ENCODE peak calls at places on chromosomes 13 and 19, in six cellular contexts. One of them, this sample, is unnamed.
A peak's percentile ranks its signal among the peaks of the same experiment; 100 is the strongest.

GRCh38 chr19:58046856-58047255 is 12.2 kb upstream of the ZNF135 start:
- DNase-seq in H9: no peak
- DNase-seq in lower leg skin: no peak
- DNase-seq in RWPE1: no peak
- DNase-seq in GM20000: no peak
- DNase-seq in tibial artery: no peak
- DNase-seq in this sample: no peak

GRCh38 chr19:2561895-2562294 is 86.0 kb downstream of the GADD45B start:
- DNase-seq in H9: no peak
- DNase-seq in lower leg skin: no peak
- DNase-seq in RWPE1: no peak
- DNase-seq in GM20000: peak; percentile 87
- DNase-seq in tibial artery: no peak
- DNase-seq in this sample: no peak

GRCh38 chr19:50551034-50551712 is 17.1 kb downstream of the LRRC4B start:
- DNase-seq in H9: no peak
- DNase-seq in lower leg skin: no peak
- DNase-seq in RWPE1: no peak
- DNase-seq in GM20000: no peak
- DNase-seq in tibial artery: no peak
- DNase-seq in this sample: peak; percentile 48

GRCh38 chr13:43877788-43878187 is 1.8 kb downstream of the CCDC122 start:
- DNase-seq in H9: no peak
- DNase-seq in lower leg skin: no peak
- DNase-seq in RWPE1: no peak
- DNase-seq in GM20000: no peak
- DNase-seq in tibial artery: no peak
- DNase-seq in this sample: no peak

GRCh38 chr13:97434417-97435296 is 688 bp downstream of the RAP2A start:
- DNase-seq in H9: peak; percentile 44
- DNase-seq in lower leg skin: peak; percentile 40
- DNase-seq in RWPE1: no peak
- DNase-seq in GM20000: no peak
- DNase-seq in tibial artery: peak; percentile 81
- DNase-seq in this sample: peak; percentile 56

GRCh38 chr13:29454931-29455481 is 140.5 kb downstream of the SLC7A1 start:
- DNase-seq in H9: peak; percentile 62
- DNase-seq in lower leg skin: no peak
- DNase-seq in RWPE1: peak; percentile 71
- DNase-seq in GM20000: peak; percentile 53
- DNase-seq in tibial artery: no peak
- DNase-seq in this sample: no peak

GRCh38 chr13:59425211-59425721 is 738.5 kb downstream of the DIAPH3 start:
- DNase-seq in H9: no peak
- DNase-seq in lower leg skin: no peak
- DNase-seq in RWPE1: no peak
- DNase-seq in GM20000: no peak
- DNase-seq in tibial artery: no peak
- DNase-seq in this sample: no peak

GRCh38 chr13:23630349-23631093 is 60.3 kb downstream of the TNFRSF19 start:
- DNase-seq in H9: no peak
- DNase-seq in lower leg skin: no peak
- DNase-seq in RWPE1: no peak
- DNase-seq in GM20000: no peak
- DNase-seq in tibial artery: no peak
- DNase-seq in this sample: no peak

GRCh38 chr13:98411617-98412310 is 165.1 kb downstream of the STK24 start:
- DNase-seq in H9: no peak
- DNase-seq in lower leg skin: peak; percentile 50
- DNase-seq in RWPE1: no peak
- DNase-seq in GM20000: no peak
- DNase-seq in tibial artery: peak; percentile 79
- DNase-seq in this sample: no peak

GRCh38 chr19:55647732-55648656 is at the start of gene CCDC106:
- DNase-seq in H9: peak; percentile 86
- DNase-seq in lower leg skin: no peak
- DNase-seq in RWPE1: peak; percentile 67
- DNase-seq in GM20000: peak; percentile 74
- DNase-seq in tibial artery: no peak
- DNase-seq in this sample: peak; percentile 81

GRCh38 chr13:110258876-110259631 is 47.9 kb downstream of the COL4A1 start:
- DNase-seq in H9: no peak
- DNase-seq in lower leg skin: no peak
- DNase-seq in RWPE1: peak; percentile 30
- DNase-seq in GM20000: no peak
- DNase-seq in tibial artery: no peak
- DNase-seq in this sample: no peak

GRCh38 chr19:3041756-3042517 is 12.9 kb upstream of the TLE2 start:
- DNase-seq in H9: no peak
- DNase-seq in lower leg skin: no peak
- DNase-seq in RWPE1: no peak
- DNase-seq in GM20000: no peak
- DNase-seq in tibial artery: no peak
- DNase-seq in this sample: no peak

GRCh38 chr19:40139533-40140287 is 49.0 kb upstream of the ZNF780A start:
- DNase-seq in H9: no peak
- DNase-seq in lower leg skin: no peak
- DNase-seq in RWPE1: peak; percentile 41
- DNase-seq in GM20000: peak; percentile 58
- DNase-seq in tibial artery: no peak
- DNase-seq in this sample: no peak

GRCh38 chr19:18833849-18834643 is 2.3 kb downstream of the UPF1 start:
- DNase-seq in H9: no peak
- DNase-seq in lower leg skin: no peak
- DNase-seq in RWPE1: peak; percentile 29
- DNase-seq in GM20000: peak; percentile 29
- DNase-seq in tibial artery: no peak
- DNase-seq in this sample: no peak

GRCh38 chr13:20499986-20500385 is 25.7 kb downstream of the CRYL1 start:
- DNase-seq in H9: no peak
- DNase-seq in lower leg skin: no peak
- DNase-seq in RWPE1: no peak
- DNase-seq in GM20000: no peak
- DNase-seq in tibial artery: no peak
- DNase-seq in this sample: no peak

GRCh38 chr13:74771964-74772363 is 637.8 kb upstream of the KLF12 start:
- DNase-seq in H9: no peak
- DNase-seq in lower leg skin: no peak
- DNase-seq in RWPE1: peak; percentile 25
- DNase-seq in GM20000: no peak
- DNase-seq in tibial artery: no peak
- DNase-seq in this sample: no peak

GRCh38 chr13:80050252-80050651 is 290.7 kb downstream of the SPRY2 start:
- DNase-seq in H9: no peak
- DNase-seq in lower leg skin: no peak
- DNase-seq in RWPE1: no peak
- DNase-seq in GM20000: no peak
- DNase-seq in tibial artery: no peak
- DNase-seq in this sample: no peak

GRCh38 chr19:35120492-35120891 is 4.9 kb downstream of the FXYD3 start:
- DNase-seq in H9: no peak
- DNase-seq in lower leg skin: no peak
- DNase-seq in RWPE1: peak; percentile 93
- DNase-seq in GM20000: no peak
- DNase-seq in tibial artery: no peak
- DNase-seq in this sample: no peak

GRCh38 chr19:4910594-4911273 is 1.4 kb downstream of the UHRF1 start:
- DNase-seq in H9: no peak
- DNase-seq in lower leg skin: no peak
- DNase-seq in RWPE1: peak; percentile 47
- DNase-seq in GM20000: peak; percentile 54
- DNase-seq in tibial artery: no peak
- DNase-seq in this sample: peak; percentile 23

GRCh38 chr13:42071667-42072419 is 23.4 kb downstream of the DGKH start:
- DNase-seq in H9: no peak
- DNase-seq in lower leg skin: no peak
- DNase-seq in RWPE1: no peak
- DNase-seq in GM20000: no peak
- DNase-seq in tibial artery: no peak
- DNase-seq in this sample: no peak

GRCh38 chr13:44842158-44842557 is 147.1 kb downstream of the NUFIP1 start:
- DNase-seq in H9: no peak
- DNase-seq in lower leg skin: no peak
- DNase-seq in RWPE1: no peak
- DNase-seq in GM20000: no peak
- DNase-seq in tibial artery: no peak
- DNase-seq in this sample: no peak

GRCh38 chr13:94345374-94346195 is 133.9 kb downstream of the DCT start:
- DNase-seq in H9: no peak
- DNase-seq in lower leg skin: no peak
- DNase-seq in RWPE1: peak; percentile 58
- DNase-seq in GM20000: no peak
- DNase-seq in tibial artery: no peak
- DNase-seq in this sample: no peak

GRCh38 chr19:4596033-4596904 is 36.8 kb upstream of the SEMA6B start:
- DNase-seq in H9: peak; percentile 77
- DNase-seq in lower leg skin: no peak
- DNase-seq in RWPE1: no peak
- DNase-seq in GM20000: no peak
- DNase-seq in tibial artery: no peak
- DNase-seq in this sample: peak; percentile 74

GRCh38 chr13:65300220-65300619 is 1929.9 kb downstream of the PCDH9 start:
- DNase-seq in H9: no peak
- DNase-seq in lower leg skin: no peak
- DNase-seq in RWPE1: no peak
- DNase-seq in GM20000: no peak
- DNase-seq in tibial artery: no peak
- DNase-seq in this sample: no peak

GRCh38 chr13:79379274-79379673 is 26.8 kb downstream of the RBM26 start:
- DNase-seq in H9: no peak
- DNase-seq in lower leg skin: no peak
- DNase-seq in RWPE1: no peak
- DNase-seq in GM20000: no peak
- DNase-seq in tibial artery: no peak
- DNase-seq in this sample: no peak

GRCh38 chr13:48746816-48747215 is 93.1 kb downstream of the CYSLTR2 start:
- DNase-seq in H9: no peak
- DNase-seq in lower leg skin: no peak
- DNase-seq in RWPE1: no peak
- DNase-seq in GM20000: no peak
- DNase-seq in tibial artery: no peak
- DNase-seq in this sample: no peak

GRCh38 chr13:48748681-48749080 is 95.0 kb downstream of the CYSLTR2 start:
- DNase-seq in H9: no peak
- DNase-seq in lower leg skin: no peak
- DNase-seq in RWPE1: no peak
- DNase-seq in GM20000: no peak
- DNase-seq in tibial artery: no peak
- DNase-seq in this sample: no peak

GRCh38 chr13:48749699-48750473 is 96.2 kb downstream of the CYSLTR2 start:
- DNase-seq in H9: peak; percentile 72
- DNase-seq in lower leg skin: peak; percentile 88
- DNase-seq in RWPE1: peak; percentile 87
- DNase-seq in GM20000: peak; percentile 63
- DNase-seq in tibial artery: peak; percentile 91
- DNase-seq in this sample: peak; percentile 63

GRCh38 chr13:48749144-48749543 is 95.4 kb downstream of the CYSLTR2 start:
- DNase-seq in H9: no peak
- DNase-seq in lower leg skin: no peak
- DNase-seq in RWPE1: no peak
- DNase-seq in GM20000: no peak
- DNase-seq in tibial artery: no peak
- DNase-seq in this sample: no peak

GRCh38 chr13:48750588-48751383 is 97.1 kb downstream of the CYSLTR2 start:
- DNase-seq in H9: no peak
- DNase-seq in lower leg skin: peak; percentile 46
- DNase-seq in RWPE1: no peak
- DNase-seq in GM20000: no peak
- DNase-seq in tibial artery: peak; percentile 74
- DNase-seq in this sample: no peak
- TF ChIP-seq CTCF in H9: no peak
- TF ChIP-seq CTCF in lower leg skin: no peak
- TF ChIP-seq CTCF in RWPE1: no peak
- TF ChIP-seq CTCF in GM20000: no peak
- TF ChIP-seq CTCF in tibial artery: no peak
- TF ChIP-seq CTCF in this sample: no peak

GRCh38 chr19:17489392-17490030 is 19.2 kb downstream of the SLC27A1 start:
- DNase-seq in H9: no peak
- DNase-seq in lower leg skin: no peak
- DNase-seq in RWPE1: no peak
- DNase-seq in GM20000: no peak
- DNase-seq in tibial artery: no peak
- DNase-seq in this sample: no peak
- TF ChIP-seq CTCF in H9: peak; percentile 26
- TF ChIP-seq CTCF in lower leg skin: no peak
- TF ChIP-seq CTCF in RWPE1: no peak
- TF ChIP-seq CTCF in GM20000: no peak
- TF ChIP-seq CTCF in tibial artery: no peak
- TF ChIP-seq CTCF in this sample: no peak

DNA sequence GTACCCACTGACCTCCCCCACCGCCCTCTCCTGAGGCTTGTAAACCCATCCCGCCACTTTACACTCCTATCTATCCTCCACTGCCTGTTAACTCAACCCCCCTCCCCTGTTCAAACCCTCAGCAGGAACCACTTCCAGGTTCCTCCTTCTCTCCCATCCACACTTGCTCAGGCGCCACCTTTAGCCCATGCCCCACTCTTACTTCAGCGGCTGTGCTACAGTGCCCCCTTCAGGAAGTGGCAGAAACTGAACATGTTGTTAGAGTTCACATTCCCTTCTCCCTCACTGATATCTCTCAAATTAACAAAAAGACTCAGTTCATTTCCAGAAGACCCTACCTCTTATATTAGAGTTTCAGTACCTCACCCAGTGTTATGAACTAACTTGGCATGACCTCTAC is 49.4 kb downstream of the ZNF91 start:
- DNase-seq in H9: peak; percentile 41
- DNase-seq in lower leg skin: no peak
- DNase-seq in RWPE1: no peak
- DNase-seq in GM20000: no peak
- DNase-seq in tibial artery: no peak
- DNase-seq in this sample: no peak
- TF ChIP-seq CTCF in H9: peak; percentile 72
- TF ChIP-seq CTCF in lower leg skin: no peak
- TF ChIP-seq CTCF in RWPE1: no peak
- TF ChIP-seq CTCF in GM20000: no peak
- TF ChIP-seq CTCF in tibial artery: no peak
- TF ChIP-seq CTCF in this sample: no peak

GRCh38 chr19:12764698-12765097 is 10.7 kb downstream of the HOOK2 start:
- DNase-seq in H9: no peak
- DNase-seq in lower leg skin: no peak
- DNase-seq in RWPE1: no peak
- DNase-seq in GM20000: no peak
- DNase-seq in tibial artery: no peak
- DNase-seq in this sample: no peak

GRCh38 chr19:12767150-12767549 is 8.2 kb downstream of the HOOK2 start:
- DNase-seq in H9: no peak
- DNase-seq in lower leg skin: no peak
- DNase-seq in RWPE1: no peak
- DNase-seq in GM20000: no peak
- DNase-seq in tibial artery: no peak
- DNase-seq in this sample: no peak

GRCh38 chr19:12763100-12763499 is 11.5 kb downstream of the BEST2 start:
- DNase-seq in H9: no peak
- DNase-seq in lower leg skin: no peak
- DNase-seq in RWPE1: no peak
- DNase-seq in GM20000: no peak
- DNase-seq in tibial artery: no peak
- DNase-seq in this sample: no peak

GRCh38 chr19:12767666-12768065 is 7.7 kb downstream of the HOOK2 start:
- DNase-seq in H9: no peak
- DNase-seq in lower leg skin: no peak
- DNase-seq in RWPE1: no peak
- DNase-seq in GM20000: no peak
- DNase-seq in tibial artery: no peak
- DNase-seq in this sample: no peak

GRCh38 chr19:12766051-12766521 is 9.3 kb downstream of the HOOK2 start:
- DNase-seq in H9: peak; percentile 89
- DNase-seq in lower leg skin: no peak
- DNase-seq in RWPE1: no peak
- DNase-seq in GM20000: peak; percentile 87
- DNase-seq in tibial artery: peak; percentile 86
- DNase-seq in this sample: peak; percentile 86
- TF ChIP-seq CTCF in H9: peak; percentile 76
- TF ChIP-seq CTCF in lower leg skin: no peak
- TF ChIP-seq CTCF in RWPE1: no peak
- TF ChIP-seq CTCF in GM20000: peak; percentile 94
- TF ChIP-seq CTCF in tibial artery: peak; percentile 77
- TF ChIP-seq CTCF in this sample: peak; percentile 66